ENCODE peak calls at places on chromosomes 11 and 22, in ten cellular contexts. J is CD4-positive, alpha-beta memory T cell; W is fibroblast of pulmonary artery; S is skeletal muscle cell; B is psoas muscle; Z is AG10803; F is IMR-90; T is fibroblast of mammary gland; R is H7; I is adrenal gland. L is an unnamed sample.

GRCh38 chr11:122207505-122207904 is 91.5 kb upstream of the BLID start:
- DNase-seq in J (no peak), W (peak), S (peak), B (no peak), Z (peak), F (peak), T (peak), R (no peak), I (no peak), L (no peak)

GRCh38 chr11:33692013-33692504 is 8.6 kb downstream of the C11orf91 start:
- DNase-seq in J (no peak), W (peak), S (peak), B (peak), Z (peak), F (peak), T (peak), R (no peak), I (peak), L (peak)

GRCh38 chr11:47342036-47342803 is 10.3 kb downstream of the MYBPC3 start:
- DNase-seq in J (no peak), W (no peak), S (no peak), B (no peak), Z (no peak), F (no peak), T (no peak), R (no peak), I (no peak), L (no peak)

GRCh38 chr11:107898270-107898669 is 30.0 kb upstream of the RAB39A start:
- DNase-seq in J (peak), W (peak), S (peak), B (no peak), Z (peak), F (peak), T (peak), R (peak), I (no peak), L (no peak)

GRCh38 chr22:19819911-19820879 is 34.5 kb downstream of the GNB1L start:
- DNase-seq in J (no peak), W (no peak), S (no peak), B (no peak), Z (no peak), F (no peak), T (no peak), R (peak), I (peak), L (no peak)

GRCh38 chr22:49648053-49648452 is 179.6 kb downstream of the BRD1 start:
- DNase-seq in J (no peak), W (no peak), S (no peak), B (peak), Z (no peak), F (no peak), T (no peak), R (no peak), I (no peak), L (no peak)

GRCh38 chr11:28621648-28622215 is 513.5 kb downstream of the METTL15 start:
- DNase-seq in J (no peak), W (peak), S (no peak), B (no peak), Z (peak), F (peak), T (peak), R (no peak), I (peak), L (no peak)

GRCh38 chr11:32312206-32312817 is 123.0 kb downstream of the WT1 start:
- DNase-seq in J (no peak), W (peak), S (no peak), B (no peak), Z (no peak), F (peak), T (peak), R (no peak), I (no peak), L (no peak)

GRCh38 chr11:118791961-118792578 is 1.1 kb upstream of the DDX6 start:
- DNase-seq in J (peak), W (peak), S (no peak), B (peak), Z (no peak), F (no peak), T (no peak), R (peak), I (no peak), L (no peak)

GRCh38 chr11:120133216-120134105 is 4.5 kb downstream of the TRIM29 start:
- DNase-seq in J (no peak), W (no peak), S (no peak), B (no peak), Z (no peak), F (no peak), T (no peak), R (peak), I (no peak), L (no peak)

GRCh38 chr22:39315389-39315788 is 4.0 kb downstream of the RPL3 start:
- DNase-seq in J (no peak), W (no peak), S (no peak), B (no peak), Z (no peak), F (no peak), T (no peak), R (peak), I (peak), L (no peak)

GRCh38 chr11:120350637-120351036 is 14.4 kb downstream of the ARHGEF12 start:
- DNase-seq in J (no peak), W (no peak), S (no peak), B (no peak), Z (no peak), F (no peak), T (no peak), R (no peak), I (no peak), L (no peak)

GRCh38 chr11:128724891-128725611 is 31.2 kb downstream of the FLI1 start:
- DNase-seq in J (no peak), W (no peak), S (no peak), B (no peak), Z (no peak), F (no peak), T (no peak), R (no peak), I (no peak), L (no peak)

GRCh38 chr11:2586793-2587131 is 113.0 kb downstream of the KCNQ1OT1 start:
- DNase-seq in J (no peak), W (no peak), S (no peak), B (no peak), Z (no peak), F (no peak), T (no peak), R (no peak), I (peak), L (no peak)

GRCh38 chr11:119341222-119342022 is 739 bp upstream of the C1QTNF5 start:
- DNase-seq in J (no peak), W (no peak), S (no peak), B (no peak), Z (no peak), F (no peak), T (no peak), R (peak), I (no peak), L (no peak)

GRCh38 chr11:107696140-107696539 is 15.7 kb downstream of the SLN start:
- DNase-seq in J (no peak), W (peak), S (peak), B (no peak), Z (peak), F (peak), T (peak), R (no peak), I (no peak), L (peak)

GRCh38 chr22:46038516-46039430 is 61.8 kb upstream of the WNT7B start:
- DNase-seq in J (no peak), W (no peak), S (no peak), B (no peak), Z (no peak), F (no peak), T (peak), R (peak), I (peak), L (no peak)

GRCh38 chr11:63802637-63803414 is 10.4 kb upstream of the SPINDOC start:
- DNase-seq in J (no peak), W (peak), S (no peak), B (no peak), Z (peak), F (peak), T (peak), R (no peak), I (no peak), L (no peak)

GRCh38 chr11:2178906-2179494 is 7.4 kb upstream of the TH start:
- DNase-seq in J (no peak), W (peak), S (no peak), B (no peak), Z (peak), F (peak), T (peak), R (no peak), I (no peak), L (no peak)

GRCh38 chr22:50015451-50016307 is 3.1 kb upstream of the IL17REL start:
- DNase-seq in J (no peak), W (no peak), S (no peak), B (no peak), Z (no peak), F (no peak), T (no peak), R (peak), I (no peak), L (no peak)

GRCh38 chr11:2573240-2574042 is 126.4 kb downstream of the KCNQ1OT1 start:
- DNase-seq in J (no peak), W (no peak), S (no peak), B (peak), Z (no peak), F (no peak), T (no peak), R (no peak), I (peak), L (no peak)

GRCh38 chr11:105027671-105028070 is 4.7 kb upstream of the CASP5 start:
- DNase-seq in J (no peak), W (no peak), S (no peak), B (no peak), Z (no peak), F (no peak), T (no peak), R (no peak), I (no peak), L (no peak)

GRCh38 chr11:71998649-71999310 is at the start of gene IL18BP:
- DNase-seq in J (peak), W (no peak), S (no peak), B (no peak), Z (no peak), F (no peak), T (no peak), R (no peak), I (peak), L (no peak)

GRCh38 chr11:19646921-19647320 is 65.7 kb upstream of the NAV2 start:
- DNase-seq in J (no peak), W (peak), S (peak), B (peak), Z (peak), F (peak), T (peak), R (no peak), I (peak), L (peak)

GRCh38 chr11:107969219-107969618 is 39.5 kb upstream of the CUL5 start:
- DNase-seq in J (no peak), W (no peak), S (no peak), B (no peak), Z (no peak), F (no peak), T (peak), R (peak), I (no peak), L (no peak)

GRCh38 chr11:2203440-2204259 is 32.0 kb upstream of the TH start:
- DNase-seq in J (no peak), W (no peak), S (no peak), B (no peak), Z (no peak), F (no peak), T (no peak), R (peak), I (no peak), L (no peak)

GRCh38 chr11:130115218-130115617 is 44.4 kb upstream of the ST14 start:
- DNase-seq in J (no peak), W (peak), S (peak), B (no peak), Z (peak), F (peak), T (peak), R (no peak), I (no peak), L (no peak)

GRCh38 chr11:58574851-58575250 is 805 bp downstream of the LPXN start:
- DNase-seq in J (no peak), W (peak), S (no peak), B (no peak), Z (peak), F (peak), T (peak), R (no peak), I (no peak), L (peak)

GRCh38 chr11:69050592-69051380 is 2.1 kb downstream of the TPCN2 start:
- DNase-seq in J (no peak), W (no peak), S (no peak), B (no peak), Z (no peak), F (no peak), T (no peak), R (peak), I (no peak), L (no peak)

GRCh38 chr22:36744791-36745190 is 31.1 kb downstream of the IFT27 start:
- DNase-seq in J (no peak), W (no peak), S (no peak), B (no peak), Z (no peak), F (no peak), T (no peak), R (no peak), I (no peak), L (no peak)

GRCh38 chr11:18632841-18633240 is 1.3 kb downstream of the SPTY2D1 start:
- DNase-seq in J (no peak), W (no peak), S (no peak), B (no peak), Z (no peak), F (peak), T (no peak), R (no peak), I (no peak), L (no peak)

GRCh38 chr22:30825711-30826505 is 131.2 kb downstream of the OSBP2 start:
- DNase-seq in J (no peak), W (no peak), S (no peak), B (no peak), Z (no peak), F (no peak), T (no peak), R (no peak), I (no peak), L (no peak)

GRCh38 chr11:88104408-88104807 is 70.8 kb downstream of the RAB38 start:
- DNase-seq in J (no peak), W (no peak), S (no peak), B (no peak), Z (no peak), F (no peak), T (no peak), R (no peak), I (no peak), L (no peak)

GRCh38 chr11:27997344-27997743 is 110.6 kb downstream of the KIF18A start:
- DNase-seq in J (no peak), W (peak), S (no peak), B (no peak), Z (no peak), F (peak), T (no peak), R (no peak), I (no peak), L (no peak)

GRCh38 chr22:49733631-49734030 is 94.0 kb downstream of the BRD1 start:
- DNase-seq in J (peak), W (no peak), S (no peak), B (no peak), Z (no peak), F (no peak), T (no peak), R (peak), I (no peak), L (no peak)

GRCh38 chr11:132158091-132158490 is 787.7 kb downstream of the NTM start:
- DNase-seq in J (no peak), W (peak), S (no peak), B (no peak), Z (peak), F (peak), T (peak), R (peak), I (no peak), L (no peak)

GRCh38 chr11:38687008-38687407 is 2089.0 kb upstream of the RAG2 start:
- DNase-seq in J (no peak), W (no peak), S (no peak), B (no peak), Z (no peak), F (no peak), T (no peak), R (no peak), I (no peak), L (no peak)

GRCh38 chr11:10930224-10930960 is 72.5 kb upstream of the ZBED5 start:
- DNase-seq in J (peak), W (peak), S (no peak), B (no peak), Z (peak), F (peak), T (peak), R (no peak), I (no peak), L (no peak)
- H3K4me3 ChIP-seq in J (no peak), W (peak), S (peak), B (peak), Z (peak), F (peak), T (peak), R (peak), I (peak), L (peak)

DNA sequence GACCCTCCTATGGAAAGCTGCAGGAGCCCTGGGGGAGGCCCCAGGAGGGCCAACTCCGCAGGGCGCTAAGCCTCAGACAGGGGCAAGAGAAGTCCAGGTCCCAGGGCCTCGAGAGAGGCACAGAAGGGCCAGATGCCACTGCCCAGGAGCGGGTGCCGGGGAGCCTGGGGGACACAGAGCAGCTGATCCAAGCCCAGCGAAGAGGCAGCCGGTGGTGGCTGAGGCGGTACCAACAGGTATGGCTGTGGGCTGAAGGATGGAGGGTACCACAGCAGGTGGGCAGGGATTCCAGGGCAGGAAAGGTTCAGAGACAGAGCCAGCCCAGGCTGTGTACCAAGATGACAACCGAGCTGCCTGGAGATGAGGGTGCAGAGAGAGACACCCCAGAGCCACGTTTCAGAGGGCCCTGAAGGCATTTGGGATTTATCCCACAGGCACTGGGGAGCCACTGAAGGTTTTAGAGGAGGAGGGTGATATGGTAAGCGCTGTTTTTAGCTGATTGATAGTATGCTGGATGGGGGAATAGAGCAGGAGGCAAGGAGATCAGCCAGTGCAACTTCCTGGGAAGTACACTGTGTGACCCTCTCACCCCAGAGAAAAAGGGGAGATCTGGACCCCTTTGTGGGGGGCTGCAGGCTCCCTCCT is 421 bp downstream of the C11orf86 start:
- DNase-seq in J (no peak), W (no peak), S (no peak), B (no peak), Z (no peak), F (no peak), T (no peak), R (peak), I (no peak), L (no peak)
- H3K4me3 ChIP-seq in J (no peak), W (no peak), S (no peak), B (no peak), Z (no peak), F (no peak), T (no peak), R (no peak), I (no peak), L (no peak)

DNA sequence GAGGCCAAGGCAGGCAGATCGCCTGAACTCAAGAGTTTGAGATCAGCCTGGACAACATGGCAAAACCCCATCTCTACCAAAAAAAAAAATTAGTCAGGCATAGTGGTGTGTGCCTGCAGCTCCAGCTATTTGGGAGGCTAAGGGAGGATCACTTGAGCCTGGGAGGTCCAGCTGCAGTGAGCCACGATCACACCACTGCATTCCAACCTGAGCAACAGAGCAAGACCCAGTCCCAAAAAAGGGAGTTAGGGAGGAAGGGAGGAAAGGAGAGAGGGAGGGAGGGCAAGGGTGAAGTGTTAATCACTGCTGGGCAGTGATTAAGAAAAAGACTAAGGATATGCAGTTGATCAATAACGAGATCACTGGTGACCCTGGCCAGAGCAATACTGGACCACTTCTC is 56.0 kb upstream of the APOA1 start:
- DNase-seq in J (no peak), W (no peak), S (no peak), B (no peak), Z (no peak), F (no peak), T (no peak), R (no peak), I (no peak), L (no peak)
- H3K4me3 ChIP-seq in J (no peak), W (no peak), S (no peak), B (no peak), Z (no peak), F (no peak), T (no peak), R (no peak), I (no peak), L (no peak)

DNA sequence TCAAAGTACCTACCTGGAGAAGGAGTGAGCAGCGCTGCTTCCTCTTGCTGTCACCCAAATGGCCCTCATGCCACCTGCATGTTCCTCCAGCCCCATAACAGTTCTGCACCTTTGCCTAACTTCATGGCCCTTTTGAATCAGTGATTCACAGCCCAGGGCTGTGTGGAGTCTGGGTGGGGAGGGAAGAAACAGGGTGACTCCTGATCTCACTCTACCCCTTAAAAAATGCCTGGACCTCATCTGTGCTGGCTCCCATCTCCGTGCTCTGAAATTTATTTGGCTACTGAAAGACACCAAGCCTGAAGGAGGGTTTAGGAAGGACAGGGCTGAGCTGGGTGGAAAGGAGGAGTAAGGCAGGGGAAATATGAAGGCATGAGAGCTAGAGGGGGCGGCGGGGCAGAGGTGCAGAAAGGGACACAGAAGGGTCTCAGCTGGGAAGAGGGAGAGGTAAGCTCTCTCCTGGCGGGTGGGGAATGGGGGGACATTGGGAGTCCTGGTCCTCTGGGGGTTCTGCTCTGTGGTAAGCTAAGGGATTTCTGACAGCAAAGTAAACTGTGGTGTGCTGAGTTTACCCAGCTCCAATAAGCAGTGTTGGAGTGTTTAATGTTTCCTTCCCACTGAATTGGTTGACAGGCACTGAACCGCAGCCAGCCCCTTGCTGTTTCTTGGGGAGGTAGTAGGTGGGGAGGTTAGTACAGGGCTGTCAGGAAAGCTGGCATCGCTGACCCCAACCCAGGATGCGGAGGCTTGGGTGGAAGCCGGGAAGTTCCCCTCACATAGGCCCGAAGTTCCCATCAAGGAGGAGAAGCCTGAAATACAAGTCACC is 71.1 kb downstream of the RPUSD4 start:
- DNase-seq in J (no peak), W (no peak), S (no peak), B (no peak), Z (peak), F (no peak), T (no peak), R (no peak), I (no peak), L (no peak)
- H3K4me3 ChIP-seq in J (no peak), W (no peak), S (no peak), B (no peak), Z (no peak), F (no peak), T (no peak), R (no peak), I (no peak), L (no peak)

L was measured in BJ.